ENCODE peak calls at places on chromosome 3, in eight cellular contexts. One of them, this sample, is unnamed.

GRCh38 chr3:51735039-51735438 is 28.2 kb downstream of the GRM2 start:
- DNase-seq in fibroblast of mammary gland: no peak
- DNase-seq in GM19239: no peak
- DNase-seq in foreskin keratinocyte: no peak
- DNase-seq in heart left ventricle: no peak
- DNase-seq in activated naive CD4-positive, alpha-beta T cell: no peak
- DNase-seq in activated T-cell treated with anti-CD3 and anti-CD28 coated beads, Interleukin-2, amount 50 U/mL, for 72 hours: no peak
- DNase-seq in stimulated activated CD4-positive, alpha-beta T cell treated with anti-CD3 and anti-CD28 coated beads, Interleukin-2, amount 100 ng/mL, for 48 hours: no peak
- DNase-seq in this sample: no peak

GRCh38 chr3:111667621-111668239 is 72.6 kb upstream of the ZBED2 start:
- DNase-seq in stimulated activated CD4-positive, alpha-beta T cell treated with anti-CD3 and anti-CD28 coated beads, Interleukin-2, amount 100 ng/mL, for 48 hours: peak
- DNase-seq in fibroblast of mammary gland: peak
- DNase-seq in foreskin keratinocyte: peak
- DNase-seq in activated T-cell treated with anti-CD3 and anti-CD28 coated beads, Interleukin-2, amount 50 U/mL, for 72 hours: peak
- DNase-seq in activated naive CD4-positive, alpha-beta T cell: no peak
- DNase-seq in heart left ventricle: no peak
- DNase-seq in GM19239: peak
- DNase-seq in this sample: peak

GRCh38 chr3:5010706-5011554 is 31.7 kb downstream of the BHLHE40 start:
- DNase-seq in heart left ventricle: no peak
- DNase-seq in activated naive CD4-positive, alpha-beta T cell: no peak
- DNase-seq in fibroblast of mammary gland: peak
- DNase-seq in activated T-cell treated with anti-CD3 and anti-CD28 coated beads, Interleukin-2, amount 50 U/mL, for 72 hours: no peak
- DNase-seq in foreskin keratinocyte: no peak
- DNase-seq in GM19239: no peak
- DNase-seq in stimulated activated CD4-positive, alpha-beta T cell treated with anti-CD3 and anti-CD28 coated beads, Interleukin-2, amount 100 ng/mL, for 48 hours: no peak
- DNase-seq in this sample: peak

GRCh38 chr3:156704370-156705036 is 30.1 kb downstream of the TIPARP start:
- DNase-seq in stimulated activated CD4-positive, alpha-beta T cell treated with anti-CD3 and anti-CD28 coated beads, Interleukin-2, amount 100 ng/mL, for 48 hours: no peak
- DNase-seq in activated naive CD4-positive, alpha-beta T cell: no peak
- DNase-seq in heart left ventricle: no peak
- DNase-seq in fibroblast of mammary gland: no peak
- DNase-seq in activated T-cell treated with anti-CD3 and anti-CD28 coated beads, Interleukin-2, amount 50 U/mL, for 72 hours: no peak
- DNase-seq in GM19239: no peak
- DNase-seq in foreskin keratinocyte: no peak
- DNase-seq in this sample: no peak

GRCh38 chr3:179666436-179667035 is 13.7 kb downstream of the USP13 start:
- DNase-seq in fibroblast of mammary gland: no peak
- DNase-seq in activated naive CD4-positive, alpha-beta T cell: no peak
- DNase-seq in activated T-cell treated with anti-CD3 and anti-CD28 coated beads, Interleukin-2, amount 50 U/mL, for 72 hours: no peak
- DNase-seq in GM19239: no peak
- DNase-seq in foreskin keratinocyte: no peak
- DNase-seq in heart left ventricle: peak
- DNase-seq in stimulated activated CD4-positive, alpha-beta T cell treated with anti-CD3 and anti-CD28 coated beads, Interleukin-2, amount 100 ng/mL, for 48 hours: no peak
- DNase-seq in this sample: peak

GRCh38 chr3:124352143-124352528 is 360.2 kb upstream of the ROPN1 start:
- DNase-seq in heart left ventricle: no peak
- DNase-seq in fibroblast of mammary gland: no peak
- DNase-seq in activated T-cell treated with anti-CD3 and anti-CD28 coated beads, Interleukin-2, amount 50 U/mL, for 72 hours: no peak
- DNase-seq in GM19239: no peak
- DNase-seq in stimulated activated CD4-positive, alpha-beta T cell treated with anti-CD3 and anti-CD28 coated beads, Interleukin-2, amount 100 ng/mL, for 48 hours: no peak
- DNase-seq in foreskin keratinocyte: no peak
- DNase-seq in activated naive CD4-positive, alpha-beta T cell: no peak
- DNase-seq in this sample: no peak

GRCh38 chr3:188839187-188839695 is 332.5 kb upstream of the TPRG1 start:
- DNase-seq in activated naive CD4-positive, alpha-beta T cell: no peak
- DNase-seq in heart left ventricle: no peak
- DNase-seq in activated T-cell treated with anti-CD3 and anti-CD28 coated beads, Interleukin-2, amount 50 U/mL, for 72 hours: no peak
- DNase-seq in fibroblast of mammary gland: no peak
- DNase-seq in stimulated activated CD4-positive, alpha-beta T cell treated with anti-CD3 and anti-CD28 coated beads, Interleukin-2, amount 100 ng/mL, for 48 hours: no peak
- DNase-seq in foreskin keratinocyte: no peak
- DNase-seq in GM19239: no peak
- DNase-seq in this sample: no peak

GRCh38 chr3:127092776-127093175 is 100.2 kb upstream of the PRR23E start:
- DNase-seq in GM19239: no peak
- DNase-seq in stimulated activated CD4-positive, alpha-beta T cell treated with anti-CD3 and anti-CD28 coated beads, Interleukin-2, amount 100 ng/mL, for 48 hours: no peak
- DNase-seq in activated T-cell treated with anti-CD3 and anti-CD28 coated beads, Interleukin-2, amount 50 U/mL, for 72 hours: no peak
- DNase-seq in fibroblast of mammary gland: no peak
- DNase-seq in activated naive CD4-positive, alpha-beta T cell: no peak
- DNase-seq in foreskin keratinocyte: no peak
- DNase-seq in heart left ventricle: no peak
- DNase-seq in this sample: no peak

GRCh38 chr3:12916159-12916558 is 74.8 kb upstream of the RPL32 start:
- DNase-seq in activated naive CD4-positive, alpha-beta T cell: no peak
- DNase-seq in activated T-cell treated with anti-CD3 and anti-CD28 coated beads, Interleukin-2, amount 50 U/mL, for 72 hours: peak
- DNase-seq in heart left ventricle: no peak
- DNase-seq in GM19239: no peak
- DNase-seq in foreskin keratinocyte: no peak
- DNase-seq in fibroblast of mammary gland: no peak
- DNase-seq in stimulated activated CD4-positive, alpha-beta T cell treated with anti-CD3 and anti-CD28 coated beads, Interleukin-2, amount 100 ng/mL, for 48 hours: no peak
- DNase-seq in this sample: no peak

GRCh38 chr3:5168110-5168509 is 19.4 kb upstream of the EDEM1 start:
- DNase-seq in activated T-cell treated with anti-CD3 and anti-CD28 coated beads, Interleukin-2, amount 50 U/mL, for 72 hours: no peak
- DNase-seq in stimulated activated CD4-positive, alpha-beta T cell treated with anti-CD3 and anti-CD28 coated beads, Interleukin-2, amount 100 ng/mL, for 48 hours: no peak
- DNase-seq in foreskin keratinocyte: no peak
- DNase-seq in fibroblast of mammary gland: no peak
- DNase-seq in activated naive CD4-positive, alpha-beta T cell: no peak
- DNase-seq in heart left ventricle: no peak
- DNase-seq in GM19239: no peak
- DNase-seq in this sample: no peak

GRCh38 chr3:84439476-84439875 is 519.3 kb upstream of the CADM2 start:
- DNase-seq in GM19239: no peak
- DNase-seq in activated naive CD4-positive, alpha-beta T cell: no peak
- DNase-seq in fibroblast of mammary gland: no peak
- DNase-seq in heart left ventricle: no peak
- DNase-seq in activated T-cell treated with anti-CD3 and anti-CD28 coated beads, Interleukin-2, amount 50 U/mL, for 72 hours: no peak
- DNase-seq in foreskin keratinocyte: peak
- DNase-seq in stimulated activated CD4-positive, alpha-beta T cell treated with anti-CD3 and anti-CD28 coated beads, Interleukin-2, amount 100 ng/mL, for 48 hours: no peak
- DNase-seq in this sample: no peak

GRCh38 chr3:176967525-176967924 is 229.8 kb downstream of the TBL1XR1 start:
- DNase-seq in activated T-cell treated with anti-CD3 and anti-CD28 coated beads, Interleukin-2, amount 50 U/mL, for 72 hours: no peak
- DNase-seq in GM19239: no peak
- DNase-seq in stimulated activated CD4-positive, alpha-beta T cell treated with anti-CD3 and anti-CD28 coated beads, Interleukin-2, amount 100 ng/mL, for 48 hours: no peak
- DNase-seq in activated naive CD4-positive, alpha-beta T cell: no peak
- DNase-seq in foreskin keratinocyte: peak
- DNase-seq in heart left ventricle: no peak
- DNase-seq in fibroblast of mammary gland: no peak
- DNase-seq in this sample: peak